ENCODE peak calls at places on chromosomes 6 and 20, in six cellular contexts. F, L, M, A, D and Y are unnamed samples. For H3K4me1, the result is how much of the 10 kb centered on the place peaks cover.

GRCh38 chr6:153138930-153139329 is 7.8 kb upstream of the RGS17 start:
- DNase-seq in F (no peak), L (no peak), M (no peak), A (no peak), D (no peak), Y (no peak)

GRCh38 chr6:20610636-20611200 is 76.5 kb downstream of the CDKAL1 start:
- DNase-seq in F (no peak), L (no peak), M (no peak), A (peak), D (no peak), Y (no peak)

GRCh38 chr6:37354526-37355384 is 972 bp downstream of the RNF8 start:
- DNase-seq in F (no peak), L (no peak), M (peak), A (peak), D (peak), Y (no peak)

GRCh38 chr6:35089935-35090505 is 51.1 kb downstream of the TCP11 start:
- DNase-seq in F (no peak), L (no peak), M (no peak), A (peak), D (no peak), Y (no peak)

GRCh38 chr20:59326188-59326587 is 25.8 kb downstream of the EDN3 start:
- DNase-seq in F (no peak), L (no peak), M (no peak), A (no peak), D (no peak), Y (no peak)

GRCh38 chr6:87391334-87391733 is 16.4 kb upstream of the CFAP206 start:
- DNase-seq in F (no peak), L (no peak), M (no peak), A (peak), D (peak), Y (no peak)

GRCh38 chr6:157326979-157327378 is 3.7 kb upstream of the TMEM242 start:
- DNase-seq in F (no peak), L (no peak), M (no peak), A (no peak), D (no peak), Y (no peak)

GRCh38 chr6:168778201-168778600 is 337.2 kb downstream of the SMOC2 start:
- DNase-seq in F (no peak), L (no peak), M (peak), A (peak), D (no peak), Y (no peak)

GRCh38 chr20:1562622-1563021 is 5.1 kb upstream of the SIRPD start:
- DNase-seq in F (no peak), L (no peak), M (no peak), A (no peak), D (no peak), Y (no peak)

GRCh38 chr6:106827081-106827480 is 147.4 kb downstream of the CD24 start:
- DNase-seq in F (no peak), L (no peak), M (no peak), A (no peak), D (no peak), Y (no peak)

GRCh38 chr6:1390071-1390804 is 862 bp downstream of the FOXF2 start:
- DNase-seq in F (no peak), L (no peak), M (no peak), A (peak), D (peak), Y (peak)

GRCh38 chr6:20379231-20379630 is 22.4 kb upstream of the E2F3 start:
- DNase-seq in F (no peak), L (no peak), M (no peak), A (peak), D (no peak), Y (no peak)

GRCh38 chr20:49433387-49433786 is 49.1 kb downstream of the KCNB1 start:
- DNase-seq in F (no peak), L (no peak), M (no peak), A (no peak), D (no peak), Y (no peak)

GRCh38 chr6:159871911-159872310 is 18.9 kb upstream of the MAS1 start:
- DNase-seq in F (no peak), L (no peak), M (no peak), A (no peak), D (no peak), Y (no peak)

GRCh38 chr20:60653111-60653845 is 598.8 kb upstream of the CDH4 start:
- DNase-seq in F (no peak), L (no peak), M (no peak), A (peak), D (no peak), Y (no peak)

GRCh38 chr6:46421939-46422338 is 69.3 kb downstream of the RCAN2 start:
- DNase-seq in F (no peak), L (no peak), M (no peak), A (no peak), D (no peak), Y (no peak)

GRCh38 chr6:138572200-138572875 is 73.0 kb upstream of the NHSL1 start:
- DNase-seq in F (no peak), L (no peak), M (peak), A (peak), D (peak), Y (peak)

GRCh38 chr6:25054469-25054868 is 118.7 kb upstream of the RIPOR2 start:
- DNase-seq in F (no peak), L (no peak), M (no peak), A (peak), D (no peak), Y (no peak)

DNA sequence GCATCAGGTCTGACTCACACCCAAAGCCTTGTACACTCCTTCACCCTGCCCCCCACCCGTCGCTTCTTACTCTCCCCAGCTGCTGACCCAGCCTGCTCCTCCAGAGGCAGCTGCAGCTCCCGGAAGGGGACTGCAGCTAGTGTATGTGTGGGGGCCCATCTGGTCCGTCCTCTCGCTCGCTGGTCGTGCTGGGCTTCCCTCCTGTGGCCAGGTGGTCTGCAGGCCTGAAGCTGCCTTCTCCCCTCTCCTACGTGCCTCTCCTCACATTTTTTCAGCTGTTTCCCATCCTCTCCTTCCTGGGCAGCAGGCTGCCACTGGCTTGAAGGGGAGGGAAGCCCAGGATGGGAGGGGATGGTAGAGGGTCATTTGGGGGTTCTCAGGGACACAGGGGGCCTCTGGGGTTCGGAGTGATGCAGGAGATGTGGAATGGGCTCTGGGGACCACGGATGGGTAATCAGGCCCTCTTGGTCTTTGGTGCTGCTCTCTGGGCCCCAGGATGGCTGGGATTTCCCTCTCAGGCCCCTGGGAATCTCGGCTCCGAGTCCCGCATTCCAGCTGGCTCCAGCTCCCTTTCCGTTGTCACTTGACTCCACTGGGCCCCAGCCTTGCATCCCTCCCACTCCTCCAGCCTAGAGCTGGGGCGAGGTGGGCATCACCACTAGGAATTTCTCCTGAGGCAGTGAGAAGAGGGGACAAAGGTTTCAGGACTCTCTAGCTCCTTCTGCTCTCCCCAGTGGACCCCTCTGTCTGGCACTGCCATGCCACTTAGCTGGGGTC is 2.1 kb upstream of the DDR1 start:
- DNase-seq in F (no peak), L (no peak), M (no peak), A (peak), D (peak), Y (no peak)
- H3K4me3 ChIP-seq in F (no peak), L (no peak), M (no peak), A (no peak), D (peak), Y (no peak)

GRCh38 chr20:5161536-5162164 is 34.8 kb downstream of the CDS2 start:
- DNase-seq in F (no peak), L (no peak), M (no peak), A (no peak), D (no peak), Y (no peak)

GRCh38 chr20:5160882-5161281 is 34.1 kb downstream of the CDS2 start:
- DNase-seq in F (no peak), L (no peak), M (no peak), A (no peak), D (no peak), Y (no peak)

GRCh38 chr20:5168582-5169396 is 42.0 kb downstream of the CDS2 start:
- DNase-seq in F (peak), L (no peak), M (peak), A (peak), D (no peak), Y (no peak)

GRCh38 chr20:5159928-5160327 is 33.1 kb downstream of the CDS2 start:
- DNase-seq in F (no peak), L (no peak), M (no peak), A (no peak), D (no peak), Y (no peak)

DNA sequence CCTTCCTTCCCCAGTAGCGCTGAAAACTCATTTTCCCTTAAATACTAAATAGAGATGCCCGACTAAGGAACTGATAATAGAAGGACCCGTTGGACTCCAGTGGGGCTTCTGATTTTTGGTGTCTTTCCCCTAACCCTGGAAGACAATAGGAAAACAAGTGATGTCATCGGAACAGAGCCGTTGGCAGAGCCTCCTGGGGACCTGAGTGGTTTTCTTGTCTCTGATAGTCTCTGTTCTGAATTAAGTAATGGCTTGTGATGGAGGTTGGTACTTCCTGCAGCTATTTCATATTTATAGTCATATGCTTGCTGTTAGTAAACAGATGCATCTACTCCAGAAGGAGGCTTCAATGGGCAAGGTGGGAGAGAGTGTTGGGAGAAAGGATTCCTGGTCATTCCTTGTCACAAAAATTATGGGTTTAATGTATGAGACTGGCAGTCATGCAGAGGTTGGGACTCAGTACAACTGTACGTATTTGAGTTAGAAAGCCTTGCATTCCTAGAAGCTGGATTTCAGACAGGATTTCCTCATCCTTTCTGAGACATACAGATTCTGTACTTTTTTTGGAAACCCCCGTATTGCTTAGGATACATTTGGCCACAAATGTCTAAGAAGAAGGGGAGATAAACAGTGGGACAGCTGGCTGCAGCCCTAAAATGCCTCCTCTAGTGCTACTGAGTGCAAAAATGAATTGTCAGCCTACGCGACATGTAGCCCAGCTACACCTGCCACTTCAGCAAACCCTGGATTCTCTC is 38.0 kb downstream of the CDS2 start:
- DNase-seq in F (no peak), L (no peak), M (no peak), A (no peak), D (no peak), Y (no peak)
- H3K4me1 ChIP-seq in F (under half), L (under half), M (half or more), A (under half), D (under half), Y (under half)

GRCh38 chr6:137427670-137428290 is 66.4 kb downstream of the OLIG3 start:
- DNase-seq in F (no peak), L (no peak), M (no peak), A (no peak), D (no peak), Y (no peak)

GRCh38 chr6:137426007-137426689 is 68.0 kb downstream of the OLIG3 start:
- DNase-seq in F (no peak), L (no peak), M (no peak), A (no peak), D (no peak), Y (no peak)

GRCh38 chr6:137424243-137424642 is 70.0 kb downstream of the OLIG3 start:
- DNase-seq in F (no peak), L (no peak), M (no peak), A (no peak), D (no peak), Y (peak)

DNA sequence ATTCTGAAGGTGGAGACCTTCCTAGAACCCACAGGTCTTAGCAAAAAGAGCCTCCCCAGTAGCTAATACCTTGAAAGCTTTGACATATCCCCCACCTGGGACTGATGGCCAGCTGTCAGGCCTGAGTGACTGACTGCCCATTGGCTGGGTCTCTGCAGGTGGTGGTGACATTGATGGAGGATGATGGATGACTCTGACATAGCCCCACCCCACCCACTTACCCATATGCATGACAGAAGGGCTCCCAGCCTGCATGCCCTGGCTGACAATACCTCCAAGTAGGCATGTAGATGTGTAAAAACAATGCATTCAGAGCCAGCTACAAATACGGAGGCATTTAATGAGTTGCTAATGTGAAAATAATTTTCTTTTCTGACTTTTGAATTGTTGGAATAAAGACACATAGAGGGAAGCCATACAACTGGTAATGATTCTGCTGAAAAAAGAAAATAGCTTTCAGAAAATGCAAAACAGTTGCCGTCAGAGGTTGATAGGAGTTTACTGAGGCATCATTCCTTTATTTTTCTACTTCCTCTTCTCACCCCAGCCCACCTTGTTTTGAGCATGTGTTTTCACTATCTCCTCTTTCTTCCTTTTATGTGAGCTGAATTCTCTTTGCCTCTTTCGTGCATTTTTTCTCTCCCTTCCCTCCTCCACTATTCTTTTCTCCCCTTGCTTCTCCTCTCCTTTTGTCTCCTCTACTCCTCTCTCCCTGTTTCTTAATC is 70.6 kb downstream of the OLIG3 start:
- DNase-seq in F (no peak), L (no peak), M (no peak), A (no peak), D (no peak), Y (no peak)
- H3K27ac ChIP-seq in F (no peak), L (no peak), M (no peak), A (no peak), D (no peak), Y (no peak)

DNA sequence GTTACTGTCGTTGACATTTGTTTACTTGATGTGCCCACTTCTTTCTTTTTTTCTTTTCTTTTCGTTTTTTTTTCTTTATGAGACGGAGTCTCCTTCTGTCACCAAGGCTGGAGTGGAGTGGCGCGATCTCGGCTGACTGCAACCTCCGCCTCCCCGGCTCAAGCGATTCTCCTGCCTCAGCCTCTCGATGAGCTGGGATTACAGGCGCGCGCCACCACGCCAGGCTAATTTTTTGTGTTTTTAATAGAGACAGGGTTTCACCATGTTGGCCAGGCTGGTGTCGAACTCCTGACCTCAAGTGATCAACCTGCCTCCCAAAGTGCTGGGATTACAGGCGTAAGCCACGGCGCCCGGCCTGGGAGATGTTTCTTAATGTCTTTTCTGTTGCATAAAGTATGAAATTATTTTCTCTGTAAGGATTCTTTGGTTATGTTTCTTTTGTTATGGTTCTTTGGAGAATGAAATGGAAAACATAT is 33.3 kb upstream of the PRSS16 start:
- DNase-seq in F (no peak), L (no peak), M (no peak), A (no peak), D (no peak), Y (no peak)
- H3K4me3 ChIP-seq in F (no peak), L (no peak), M (no peak), A (peak), D (peak), Y (no peak)

DNA sequence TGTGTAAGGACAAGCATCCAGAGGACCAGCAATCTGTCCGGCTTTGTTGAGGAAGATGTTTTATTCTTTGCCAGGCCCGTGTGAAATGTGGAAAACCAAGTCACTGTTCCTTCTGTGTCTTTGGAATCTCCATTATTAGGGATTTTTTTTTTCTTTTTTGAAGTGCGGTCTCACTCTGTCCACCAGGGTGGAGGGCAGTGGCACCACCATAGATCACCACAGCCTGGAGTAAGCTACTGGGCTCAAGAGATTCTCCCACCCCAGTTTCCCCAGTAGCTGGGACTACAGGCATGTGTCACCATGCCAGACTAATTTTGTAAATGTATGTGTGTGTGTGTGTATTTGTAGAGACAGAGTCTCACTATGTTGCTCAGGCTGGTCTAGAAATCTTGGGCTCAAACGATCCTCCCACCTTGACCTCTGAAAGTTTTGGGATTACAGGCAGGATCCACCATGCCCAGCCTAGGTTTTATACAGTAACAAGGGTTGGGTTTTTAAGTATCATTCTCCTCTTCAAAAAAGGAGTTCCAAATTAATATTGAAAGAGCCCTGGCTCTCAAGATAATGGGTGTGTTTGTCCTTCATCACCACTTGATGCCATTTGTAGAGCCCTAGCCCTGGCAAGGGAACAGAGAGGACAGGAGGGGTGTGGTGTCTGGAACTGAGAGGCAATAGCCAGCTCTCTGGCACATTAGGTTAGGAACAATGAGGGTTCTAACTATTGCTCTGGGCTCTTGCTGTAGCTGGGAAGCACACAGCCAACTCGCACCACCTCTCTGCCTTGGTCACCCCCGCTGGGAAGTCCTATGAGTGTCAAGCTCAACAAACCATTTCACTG is 3.1 kb downstream of the LAMP5 start:
- DNase-seq in F (no peak), L (no peak), M (no peak), A (no peak), D (no peak), Y (no peak)
- H3K4me1 ChIP-seq in F (under half), L (under half), M (under half), A (under half), D (under half), Y (under half)

GRCh38 chr6:166296035-166296883 is 11.9 kb downstream of the PRR18 start:
- DNase-seq in F (no peak), L (no peak), M (no peak), A (no peak), D (no peak), Y (no peak)
- H3K27ac ChIP-seq in F (no peak), L (no peak), M (no peak), A (no peak), D (no peak), Y (no peak)